ENCODE peak calls at places on chromosome 17, in nine cellular contexts. G, E, B, H, S, X, Y, P and W are unnamed samples.

GRCh38 chr17:11935734-11936406 is 61.4 kb downstream of the ZNF18 start:
- DNase-seq in X (peak; percentile 16), H (peak; percentile 51), E (no peak), Y (peak; percentile 80), S (peak; percentile 95), P (peak; percentile 69), B (no peak), G (no peak), W (peak; percentile 38)

GRCh38 chr17:46870116-46870803 is 18.9 kb downstream of the WNT9B start:
- DNase-seq in H (no peak), S (no peak), B (no peak), X (no peak), Y (no peak), E (peak; percentile 88), G (no peak), P (no peak), W (no peak)

GRCh38 chr17:48555183-48555615 is 10.3 kb upstream of the HOXB2 start:
- DNase-seq in X (no peak), G (no peak), Y (no peak), P (no peak), S (peak; percentile 69), H (peak; percentile 87), B (no peak), E (no peak), W (no peak)

GRCh38 chr17:59367657-59368045 is 36.2 kb downstream of the YPEL2 start:
- DNase-seq in Y (no peak), H (peak; percentile 28), B (no peak), X (no peak), P (no peak), S (peak; percentile 95), E (no peak), G (no peak), W (no peak)

GRCh38 chr17:41413353-41413752 is 11.0 kb downstream of the KRT37 start:
- DNase-seq in X (no peak), B (no peak), H (no peak), G (no peak), S (peak; percentile 67), E (no peak), Y (peak; percentile 76), P (peak; percentile 21), W (peak; percentile 84)

GRCh38 chr17:15404116-15404730 is 62.8 kb upstream of the TEKT3 start:
- DNase-seq in H (no peak), Y (no peak), X (no peak), G (no peak), S (no peak), E (no peak), B (no peak), P (no peak), W (no peak)

GRCh38 chr17:45127583-45128300 is 4.6 kb downstream of the PLCD3 start:
- DNase-seq in Y (no peak), X (peak; percentile 59), H (peak; percentile 53), B (no peak), G (no peak), S (peak; percentile 83), P (peak; percentile 51), E (peak; percentile 36), W (peak; percentile 51)

GRCh38 chr17:38719284-38719942 is 10.7 kb upstream of the CISD3 start:
- DNase-seq in G (no peak), X (no peak), P (peak; percentile 44), S (peak; percentile 87), H (no peak), Y (peak; percentile 88), E (peak; percentile 26), B (no peak), W (no peak)

GRCh38 chr17:83035722-83036121 is 43.7 kb upstream of the METRNL start:
- DNase-seq in P (no peak), X (no peak), S (no peak), E (no peak), B (no peak), H (no peak), G (no peak), Y (no peak), W (no peak)

GRCh38 chr17:56131431-56131830 is 21.8 kb upstream of the ANKFN1 start:
- DNase-seq in S (no peak), P (no peak), G (no peak), H (no peak), Y (no peak), B (no peak), X (no peak), E (no peak), W (no peak)

GRCh38 chr17:7226721-7227710 is 7.3 kb downstream of the ACADVL start:
- DNase-seq in E (no peak), H (no peak), X (no peak), G (no peak), P (no peak), Y (no peak), B (no peak), S (no peak), W (no peak)

GRCh38 chr17:50210249-50211225 is 9.1 kb upstream of the COL1A1 start:
- DNase-seq in E (no peak), S (peak; percentile 97), B (no peak), H (peak; percentile 55), Y (peak; percentile 72), X (no peak), P (peak; percentile 48), G (no peak), W (no peak)

DNA sequence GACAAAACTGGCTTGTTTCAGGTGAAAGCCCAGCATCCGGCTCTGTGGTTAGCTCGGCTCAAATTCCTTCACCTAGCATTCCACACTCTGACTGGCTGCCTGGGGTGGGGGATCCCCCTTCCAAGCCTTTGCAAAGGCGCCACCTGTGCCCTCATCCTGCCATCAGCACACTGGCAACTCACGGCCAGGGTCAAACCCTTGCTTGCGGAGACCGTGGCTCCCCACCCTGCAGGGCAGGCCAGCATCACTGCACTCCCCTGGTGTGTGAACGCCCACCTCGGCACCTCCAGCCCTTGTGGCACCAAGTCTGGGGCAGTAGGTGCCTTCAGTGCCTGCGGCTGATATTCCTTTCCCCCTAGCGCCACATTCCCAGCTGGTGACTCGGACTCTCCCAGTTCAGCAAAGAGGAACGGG is 1.3 kb downstream of the FLII start:
- DNase-seq in S (peak; percentile 88), X (no peak), Y (peak; percentile 78), G (peak; percentile 15), P (peak; percentile 29), E (no peak), B (no peak), H (peak; percentile 78), W (peak; percentile 50)
- H3K36me3 ChIP-seq in S (peaks cover 45% of the 10 kb centered on the region), X (no peaks in the 10 kb centered on the region), Y (peaks cover 9% of the 10 kb centered on the region), G (peaks cover 24% of the 10 kb centered on the region), P (no peaks in the 10 kb centered on the region), E (peaks cover 27% of the 10 kb centered on the region), B (peaks cover 8% of the 10 kb centered on the region), H (peaks cover 20% of the 10 kb centered on the region), W (peaks cover 6% of the 10 kb centered on the region)

DNA sequence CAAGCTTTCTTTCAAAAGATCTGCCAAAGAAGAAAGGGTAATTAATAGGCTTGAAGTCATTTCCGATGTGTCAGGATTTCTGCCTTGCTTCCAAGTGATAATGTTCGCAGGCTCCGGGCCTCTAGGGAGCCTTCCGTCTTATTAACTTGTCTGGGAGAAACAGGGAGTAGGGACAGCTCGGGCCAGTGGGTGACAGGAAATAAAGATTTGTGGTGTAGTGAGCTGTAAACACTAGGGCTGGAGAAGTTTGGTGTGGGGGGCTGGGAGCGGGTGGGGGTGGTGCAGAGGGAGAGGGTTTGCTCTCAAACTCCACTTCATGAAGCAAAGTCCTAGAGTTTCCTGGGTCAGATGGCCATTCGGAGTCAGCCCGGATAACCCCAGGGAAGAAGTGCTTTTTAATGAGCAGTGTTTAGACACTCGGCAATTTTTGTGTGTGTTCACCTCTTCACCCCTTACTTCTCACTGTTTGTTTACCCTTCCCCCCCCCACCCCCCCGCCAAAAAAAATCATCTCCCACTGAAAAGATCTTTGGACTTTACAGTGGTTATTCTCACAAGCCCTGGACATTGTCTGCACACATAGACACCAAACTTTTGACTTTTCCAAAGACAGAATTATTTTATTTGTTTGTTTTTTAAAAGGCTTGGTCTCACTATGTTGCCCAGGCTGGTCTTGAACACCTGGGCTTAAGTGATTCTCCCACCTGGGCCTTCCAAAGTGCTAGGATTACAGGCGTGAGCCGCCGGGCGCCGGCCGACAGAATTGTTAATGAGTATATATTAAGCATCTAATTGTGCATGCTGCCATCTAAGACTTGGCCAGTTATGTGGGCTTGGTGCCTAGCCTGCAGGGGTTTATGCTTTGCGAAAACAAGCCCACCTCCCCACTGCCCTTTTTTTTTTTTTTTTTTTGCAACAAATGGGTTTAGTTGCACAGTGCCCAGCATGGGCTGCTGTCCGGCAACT is 196.4 kb downstream of the CCDC182 start:
- DNase-seq in E (no peak), H (no peak), B (no peak), G (no peak), S (peak; percentile 77), P (no peak), X (no peak), Y (no peak), W (no peak)
- H3K4me1 ChIP-seq in E (no peaks in the 10 kb centered on the region), H (no peaks in the 10 kb centered on the region), B (peaks cover 4% of the 10 kb centered on the region), G (peaks cover 26% of the 10 kb centered on the region), S (peaks cover 42% of the 10 kb centered on the region), P (peaks cover 97% of the 10 kb centered on the region), X (peaks cover 27% of the 10 kb centered on the region), Y (peaks cover 79% of the 10 kb centered on the region), W (peaks cover 2% of the 10 kb centered on the region)

GRCh38 chr17:57329380-57330214 is 73.3 kb downstream of the MSI2 start:
- DNase-seq in E (no peak), G (no peak), H (no peak), Y (no peak), S (no peak), B (no peak), P (no peak), X (no peak), W (no peak)
- H3K36me3 ChIP-seq in E (no peaks in the 10 kb centered on the region), G (no peaks in the 10 kb centered on the region), H (no peaks in the 10 kb centered on the region), Y (no peaks in the 10 kb centered on the region), S (peaks cover 4% of the 10 kb centered on the region), B (no peaks in the 10 kb centered on the region), P (no peaks in the 10 kb centered on the region), X (no peaks in the 10 kb centered on the region), W (no peaks in the 10 kb centered on the region)

GRCh38 chr17:57871155-57871554 is 21.3 kb upstream of the MRPS23 start:
- DNase-seq in Y (no peak), S (no peak), E (no peak), B (no peak), P (no peak), X (no peak), G (no peak), H (no peak), W (no peak)

GRCh38 chr17:57871863-57872262 is 22.0 kb upstream of the MRPS23 start:
- DNase-seq in E (no peak), G (no peak), S (no peak), P (no peak), Y (no peak), H (no peak), B (no peak), X (no peak), W (no peak)

GRCh38 chr17:57868775-57869598 is 19.1 kb upstream of the MRPS23 start:
- DNase-seq in E (no peak), G (no peak), Y (no peak), X (no peak), H (no peak), P (no peak), B (no peak), S (no peak), W (no peak)

GRCh38 chr17:57869599-57870282 is 19.9 kb upstream of the MRPS23 start:
- DNase-seq in Y (no peak), X (no peak), E (no peak), B (no peak), G (no peak), P (no peak), H (peak; percentile 70), S (no peak), W (no peak)

DNA sequence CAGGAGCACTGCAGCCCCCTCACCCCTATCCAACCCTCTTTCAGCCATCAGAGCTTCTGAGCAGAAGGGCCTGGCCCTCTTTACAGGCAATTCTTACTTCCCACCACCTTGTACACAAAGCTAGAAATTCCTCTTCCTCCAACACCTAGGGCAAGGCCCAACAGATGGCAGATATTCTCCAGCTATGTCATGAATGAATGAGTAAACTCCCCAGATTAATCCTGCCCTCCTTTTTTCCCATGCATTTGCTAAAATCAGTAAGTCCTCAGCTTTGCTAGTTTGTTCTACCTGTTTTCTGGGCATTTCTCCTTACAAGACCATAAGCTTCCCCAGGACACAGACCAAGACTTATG is 20.4 kb upstream of the MRPS23 start:
- DNase-seq in H (no peak), B (no peak), G (no peak), P (no peak), Y (no peak), E (no peak), X (no peak), S (no peak), W (no peak)
- H3K4me1 ChIP-seq in H (peaks cover 59% of the 10 kb centered on the region), B (no peaks in the 10 kb centered on the region), G (peaks cover 16% of the 10 kb centered on the region), P (peaks cover 26% of the 10 kb centered on the region), Y (peaks cover 35% of the 10 kb centered on the region), E (peaks cover 25% of the 10 kb centered on the region), X (peaks cover 67% of the 10 kb centered on the region), S (peaks cover 30% of the 10 kb centered on the region), W (peaks cover 37% of the 10 kb centered on the region)